ENCODE peak calls at places on chromosome 5, in nine cellular contexts. One of them, this sample, is unnamed.

GRCh38 chr5:150006318-150006717 is 5.8 kb downstream of the HMGXB3 start:
- DNase-seq in GM23248: no peak
- DNase-seq in T-helper 2 cell: no peak
- DNase-seq in T follicular helper cell: no peak
- DNase-seq in stromal cell of bone marrow: no peak
- DNase-seq in GM10248: no peak
- DNase-seq in H7: no peak
- DNase-seq in fibroblast of pulmonary artery: no peak
- DNase-seq in kidney epithelial cell: no peak
- DNase-seq in this sample: no peak

GRCh38 chr5:150339165-150339564 is 18.3 kb upstream of the TCOF1 start:
- DNase-seq in GM23248: no peak
- DNase-seq in T-helper 2 cell: no peak
- DNase-seq in T follicular helper cell: no peak
- DNase-seq in stromal cell of bone marrow: no peak
- DNase-seq in GM10248: no peak
- DNase-seq in H7: no peak
- DNase-seq in fibroblast of pulmonary artery: no peak
- DNase-seq in kidney epithelial cell: no peak
- DNase-seq in this sample: no peak

GRCh38 chr5:90606539-90606938 is 47.9 kb downstream of the ADGRV1 start:
- DNase-seq in GM23248: no peak
- DNase-seq in T-helper 2 cell: no peak
- DNase-seq in T follicular helper cell: no peak
- DNase-seq in stromal cell of bone marrow: no peak
- DNase-seq in GM10248: no peak
- DNase-seq in H7: peak; percentile 20
- DNase-seq in fibroblast of pulmonary artery: no peak
- DNase-seq in kidney epithelial cell: no peak
- DNase-seq in this sample: no peak

GRCh38 chr5:60497706-60498500 is 202.1 kb downstream of the DEPDC1B start:
- DNase-seq in GM23248: no peak
- DNase-seq in T-helper 2 cell: no peak
- DNase-seq in T follicular helper cell: no peak
- DNase-seq in stromal cell of bone marrow: peak; percentile 48
- DNase-seq in GM10248: no peak
- DNase-seq in H7: no peak
- DNase-seq in fibroblast of pulmonary artery: peak; percentile 31
- DNase-seq in kidney epithelial cell: no peak
- DNase-seq in this sample: no peak

GRCh38 chr5:123125953-123126352 is 36.9 kb downstream of the PRDM6 start:
- DNase-seq in GM23248: peak; percentile 81
- DNase-seq in T-helper 2 cell: no peak
- DNase-seq in T follicular helper cell: no peak
- DNase-seq in stromal cell of bone marrow: peak; percentile 55
- DNase-seq in GM10248: no peak
- DNase-seq in H7: no peak
- DNase-seq in fibroblast of pulmonary artery: peak; percentile 63
- DNase-seq in kidney epithelial cell: peak; percentile 35
- DNase-seq in this sample: peak; percentile 16

GRCh38 chr5:34957299-34957698 is 27.9 kb downstream of the DNAJC21 start:
- DNase-seq in GM23248: peak; percentile 22
- DNase-seq in T-helper 2 cell: no peak
- DNase-seq in T follicular helper cell: no peak
- DNase-seq in stromal cell of bone marrow: no peak
- DNase-seq in GM10248: no peak
- DNase-seq in H7: peak; percentile 12
- DNase-seq in fibroblast of pulmonary artery: peak; percentile 16
- DNase-seq in kidney epithelial cell: no peak
- DNase-seq in this sample: no peak

GRCh38 chr5:142680605-142681259 is 5.2 kb downstream of the FGF1 start:
- DNase-seq in GM23248: peak; percentile 63
- DNase-seq in T-helper 2 cell: no peak
- DNase-seq in T follicular helper cell: no peak
- DNase-seq in stromal cell of bone marrow: no peak
- DNase-seq in GM10248: no peak
- DNase-seq in H7: no peak
- DNase-seq in fibroblast of pulmonary artery: peak; percentile 40
- DNase-seq in kidney epithelial cell: peak; percentile 88
- DNase-seq in this sample: peak; percentile 43

GRCh38 chr5:10719965-10720364 is 41.1 kb downstream of the DAP start:
- DNase-seq in GM23248: peak; percentile 84
- DNase-seq in T-helper 2 cell: no peak
- DNase-seq in T follicular helper cell: no peak
- DNase-seq in stromal cell of bone marrow: peak; percentile 55
- DNase-seq in GM10248: no peak
- DNase-seq in H7: no peak
- DNase-seq in fibroblast of pulmonary artery: peak; percentile 43
- DNase-seq in kidney epithelial cell: peak; percentile 96
- DNase-seq in this sample: peak; percentile 56

GRCh38 chr5:178069909-178070308 is 43.4 kb upstream of the N4BP3 start:
- DNase-seq in GM23248: peak; percentile 50
- DNase-seq in T-helper 2 cell: no peak
- DNase-seq in T follicular helper cell: no peak
- DNase-seq in stromal cell of bone marrow: no peak
- DNase-seq in GM10248: no peak
- DNase-seq in H7: peak; percentile 87
- DNase-seq in fibroblast of pulmonary artery: peak; percentile 33
- DNase-seq in kidney epithelial cell: no peak
- DNase-seq in this sample: peak; percentile 51

GRCh38 chr5:171092194-171092593 is 216.9 kb upstream of the TLX3 start:
- DNase-seq in GM23248: peak; percentile 37
- DNase-seq in T-helper 2 cell: no peak
- DNase-seq in T follicular helper cell: no peak
- DNase-seq in stromal cell of bone marrow: no peak
- DNase-seq in GM10248: no peak
- DNase-seq in H7: no peak
- DNase-seq in fibroblast of pulmonary artery: peak; percentile 78
- DNase-seq in kidney epithelial cell: no peak
- DNase-seq in this sample: peak; percentile 5

GRCh38 chr5:107257885-107258520 is 412.7 kb downstream of the EFNA5 start:
- DNase-seq in GM23248: no peak
- DNase-seq in T-helper 2 cell: no peak
- DNase-seq in T follicular helper cell: no peak
- DNase-seq in stromal cell of bone marrow: peak; percentile 21
- DNase-seq in GM10248: no peak
- DNase-seq in H7: no peak
- DNase-seq in fibroblast of pulmonary artery: no peak
- DNase-seq in kidney epithelial cell: no peak
- DNase-seq in this sample: no peak

GRCh38 chr5:74673011-74673790 is 11.8 kb upstream of the HEXB start:
- DNase-seq in GM23248: peak; percentile 77
- DNase-seq in T-helper 2 cell: no peak
- DNase-seq in T follicular helper cell: no peak
- DNase-seq in stromal cell of bone marrow: no peak
- DNase-seq in GM10248: no peak
- DNase-seq in H7: peak; percentile 44
- DNase-seq in fibroblast of pulmonary artery: peak; percentile 67
- DNase-seq in kidney epithelial cell: no peak
- DNase-seq in this sample: no peak

GRCh38 chr5:77560677-77561263 is 68.7 kb upstream of the WDR41 start:
- DNase-seq in GM23248: peak; percentile 70
- DNase-seq in T-helper 2 cell: no peak
- DNase-seq in T follicular helper cell: no peak
- DNase-seq in stromal cell of bone marrow: peak; percentile 26
- DNase-seq in GM10248: peak; percentile 14
- DNase-seq in H7: peak; percentile 26
- DNase-seq in fibroblast of pulmonary artery: peak; percentile 70
- DNase-seq in kidney epithelial cell: peak; percentile 26
- DNase-seq in this sample: peak; percentile 22

GRCh38 chr5:131198625-131199024 is 27.9 kb downstream of the LYRM7 start:
- DNase-seq in GM23248: peak; percentile 23
- DNase-seq in T-helper 2 cell: no peak
- DNase-seq in T follicular helper cell: no peak
- DNase-seq in stromal cell of bone marrow: peak; percentile 52
- DNase-seq in GM10248: no peak
- DNase-seq in H7: no peak
- DNase-seq in fibroblast of pulmonary artery: no peak
- DNase-seq in kidney epithelial cell: no peak
- DNase-seq in this sample: no peak

GRCh38 chr5:38757451-38758245 is 88.2 kb upstream of the OSMR start:
- DNase-seq in GM23248: no peak
- DNase-seq in T-helper 2 cell: no peak
- DNase-seq in T follicular helper cell: no peak
- DNase-seq in stromal cell of bone marrow: no peak
- DNase-seq in GM10248: no peak
- DNase-seq in H7: no peak
- DNase-seq in fibroblast of pulmonary artery: peak; percentile 30
- DNase-seq in kidney epithelial cell: no peak
- DNase-seq in this sample: no peak

GRCh38 chr5:14483504-14484157 is 98.0 kb upstream of the OTULINL start:
- DNase-seq in GM23248: no peak
- DNase-seq in T-helper 2 cell: no peak
- DNase-seq in T follicular helper cell: no peak
- DNase-seq in stromal cell of bone marrow: no peak
- DNase-seq in GM10248: no peak
- DNase-seq in H7: no peak
- DNase-seq in fibroblast of pulmonary artery: no peak
- DNase-seq in kidney epithelial cell: no peak
- DNase-seq in this sample: no peak

GRCh38 chr5:176739461-176740051 is 70.8 kb upstream of the UNC5A start:
- DNase-seq in GM23248: no peak
- DNase-seq in T-helper 2 cell: no peak
- DNase-seq in T follicular helper cell: no peak
- DNase-seq in stromal cell of bone marrow: no peak
- DNase-seq in GM10248: no peak
- DNase-seq in H7: peak; percentile 79
- DNase-seq in fibroblast of pulmonary artery: no peak
- DNase-seq in kidney epithelial cell: no peak
- DNase-seq in this sample: no peak

GRCh38 chr5:148913985-148914421 is 87.6 kb downstream of the ADRB2 start:
- DNase-seq in GM23248: peak; percentile 71
- DNase-seq in T-helper 2 cell: no peak
- DNase-seq in T follicular helper cell: no peak
- DNase-seq in stromal cell of bone marrow: no peak
- DNase-seq in GM10248: no peak
- DNase-seq in H7: no peak
- DNase-seq in fibroblast of pulmonary artery: peak; percentile 78
- DNase-seq in kidney epithelial cell: peak; percentile 70
- DNase-seq in this sample: peak; percentile 57